ENCODE peak calls at places on chromosomes 1 and 21, in seven cellular contexts. N, I, E, Z, Y, R and A are unnamed samples.

GRCh38 chr1:110690966-110691365 is 16.2 kb upstream of the KCNA3 start:
- DNase-seq in N (no peak), I (no peak), E (no peak), Z (no peak), Y (no peak), R (no peak), A (no peak)

GRCh38 chr1:91600431-91601330 is 100.0 kb downstream of the CDC7 start:
- DNase-seq in N (no peak), I (no peak), E (no peak), Z (no peak), Y (no peak), R (no peak), A (no peak)

GRCh38 chr1:193322218-193322617 is 135.8 kb upstream of the B3GALT2 start:
- DNase-seq in N (no peak), I (no peak), E (no peak), Z (no peak), Y (no peak), R (peak; percentile 82), A (no peak)

GRCh38 chr1:216711712-216712111 is 11.5 kb downstream of the ESRRG start:
- DNase-seq in N (no peak), I (no peak), E (no peak), Z (no peak), Y (no peak), R (no peak), A (no peak)

GRCh38 chr1:14602131-14602530 is 3.6 kb downstream of the KAZN start:
- DNase-seq in N (no peak), I (peak; percentile 91), E (peak; percentile 47), Z (no peak), Y (no peak), R (no peak), A (peak; percentile 49)

GRCh38 chr1:201085902-201086735 is 26.1 kb downstream of the CACNA1S start:
- DNase-seq in N (peak; percentile 10), I (no peak), E (peak; percentile 64), Z (peak; percentile 92), Y (peak; percentile 19), R (peak; percentile 43), A (no peak)

GRCh38 chr1:240465531-240465940 is 146.4 kb downstream of the GREM2 start:
- DNase-seq in N (no peak), I (no peak), E (no peak), Z (peak; percentile 79), Y (no peak), R (no peak), A (no peak)

GRCh38 chr1:151888972-151889570 is 20.2 kb downstream of the THEM4 start:
- DNase-seq in N (no peak), I (no peak), E (no peak), Z (no peak), Y (no peak), R (no peak), A (no peak)

GRCh38 chr1:170929835-170930554 is 5.3 kb upstream of the MROH9 start:
- DNase-seq in N (no peak), I (no peak), E (no peak), Z (peak; percentile 73), Y (no peak), R (peak; percentile 10), A (peak; percentile 30)

GRCh38 chr1:21099034-21099868 is 77.4 kb downstream of the EIF4G3 start:
- DNase-seq in N (no peak), I (no peak), E (no peak), Z (no peak), Y (no peak), R (no peak), A (no peak)

GRCh38 chr21:15731243-15731613 is 1.4 kb downstream of the USP25 start:
- DNase-seq in N (no peak), I (no peak), E (no peak), Z (no peak), Y (no peak), R (no peak), A (no peak)

GRCh38 chr1:209808059-209808494 is 2.1 kb upstream of the IRF6 start:
- DNase-seq in N (no peak), I (no peak), E (no peak), Z (no peak), Y (no peak), R (peak; percentile 75), A (no peak)

GRCh38 chr1:218802799-218803198 is 370.9 kb upstream of the LYPLAL1 start:
- DNase-seq in N (no peak), I (no peak), E (no peak), Z (no peak), Y (no peak), R (no peak), A (no peak)

GRCh38 chr1:156356875-156357534 is 12.0 kb upstream of the RHBG start:
- DNase-seq in N (peak; percentile 36), I (no peak), E (no peak), Z (peak; percentile 96), Y (peak; percentile 56), R (peak; percentile 48), A (peak; percentile 50)

GRCh38 chr1:18313523-18313922 is 167.2 kb upstream of the KLHDC7A start:
- DNase-seq in N (no peak), I (no peak), E (no peak), Z (no peak), Y (no peak), R (no peak), A (no peak)

GRCh38 chr1:16145030-16145987 is 10.6 kb downstream of the EPHA2 start:
- DNase-seq in N (no peak), I (peak; percentile 95), E (peak; percentile 91), Z (peak; percentile 84), Y (no peak), R (peak; percentile 95), A (peak; percentile 87)

GRCh38 chr1:64920936-64921589 is 45.3 kb downstream of the JAK1 start:
- DNase-seq in N (no peak), I (no peak), E (no peak), Z (no peak), Y (no peak), R (peak; percentile 62), A (no peak)

GRCh38 chr1:167518331-167518700 is at the start of gene CD247:
- DNase-seq in N (peak; percentile 72), I (no peak), E (no peak), Z (no peak), Y (peak; percentile 44), R (no peak), A (no peak)

GRCh38 chr1:36155560-36156328 is at the start of gene MAP7D1:
- DNase-seq in N (peak; percentile 82), I (peak; percentile 97), E (peak; percentile 94), Z (peak; percentile 92), Y (peak; percentile 80), R (peak; percentile 87), A (peak; percentile 85)

GRCh38 chr1:154413177-154413576 is 8.0 kb downstream of the IL6R start:
- DNase-seq in N (no peak), I (no peak), E (no peak), Z (no peak), Y (no peak), R (no peak), A (no peak)

GRCh38 chr1:48530727-48531351 is 58.8 kb upstream of the SPATA6 start:
- DNase-seq in N (no peak), I (no peak), E (peak; percentile 51), Z (peak; percentile 99), Y (peak; percentile 62), R (no peak), A (no peak)

GRCh38 chr1:234987415-234988159 is 141.1 kb downstream of the TOMM20 start:
- DNase-seq in N (no peak), I (peak; percentile 96), E (peak; percentile 88), Z (peak; percentile 89), Y (no peak), R (no peak), A (peak; percentile 94)

GRCh38 chr1:65157546-65157941 is 9.5 kb downstream of the AK4 start:
- DNase-seq in N (no peak), I (no peak), E (no peak), Z (no peak), Y (no peak), R (no peak), A (no peak)

GRCh38 chr21:44924611-44925010 is 3.9 kb upstream of the ITGB2 start:
- DNase-seq in N (no peak), I (no peak), E (no peak), Z (peak; percentile 17), Y (no peak), R (no peak), A (no peak)

GRCh38 chr1:8217011-8217711 is 100.8 kb upstream of the SLC45A1 start:
- DNase-seq in N (peak; percentile 5), I (no peak), E (peak; percentile 68), Z (peak; percentile 83), Y (no peak), R (no peak), A (no peak)

GRCh38 chr1:204573563-204573925 is 57.3 kb downstream of the MDM4 start:
- DNase-seq in N (no peak), I (peak; percentile 40), E (no peak), Z (peak; percentile 53), Y (no peak), R (peak; percentile 29), A (no peak)

GRCh38 chr1:19074902-19075721 is 118.6 kb upstream of the IFFO2 start:
- DNase-seq in N (no peak), I (peak; percentile 88), E (peak; percentile 66), Z (no peak), Y (no peak), R (peak; percentile 47), A (no peak)

GRCh38 chr21:46022551-46023107 is 41.1 kb downstream of the COL6A1 start:
- DNase-seq in N (no peak), I (peak; percentile 89), E (peak; percentile 42), Z (no peak), Y (no peak), R (no peak), A (no peak)

GRCh38 chr1:185719021-185719420 is 15.2 kb upstream of the HMCN1 start:
- DNase-seq in N (no peak), I (peak; percentile 76), E (peak; percentile 65), Z (peak; percentile 81), Y (no peak), R (peak; percentile 59), A (no peak)

GRCh38 chr1:94276900-94277581 is 39.7 kb upstream of the ARHGAP29 start:
- DNase-seq in N (no peak), I (no peak), E (no peak), Z (no peak), Y (no peak), R (no peak), A (no peak)

GRCh38 chr21:44866780-44867179 is 6.7 kb downstream of the PTTG1IP start:
- DNase-seq in N (no peak), I (no peak), E (peak; percentile 37), Z (no peak), Y (no peak), R (peak; percentile 1), A (no peak)

GRCh38 chr1:12356004-12356890 is 126.4 kb downstream of the VPS13D start:
- DNase-seq in N (no peak), I (no peak), E (no peak), Z (no peak), Y (no peak), R (no peak), A (no peak)

GRCh38 chr1:206757524-206758266 is 12.9 kb upstream of the IL19 start:
- DNase-seq in N (no peak), I (no peak), E (no peak), Z (no peak), Y (no peak), R (no peak), A (no peak)